ENCODE peak calls at places on chromosomes 2 and 18, in five cellular contexts. V is colonic mucosa, H is astrocyte of the spinal cord, W is tibial artery, C is cardiac muscle cell. G is an unnamed sample.

GRCh38 chr2:120786038-120786437 is 50.4 kb downstream of the GLI2 start:
- DNase-seq in V (no peak), H (no peak), W (no peak), C (no peak), G (no peak)

GRCh38 chr18:23835076-23835475 is 145.8 kb downstream of the LAMA3 start:
- DNase-seq in V (no peak), H (no peak), W (no peak), C (peak; percentile 22), G (peak; percentile 22)

GRCh38 chr2:74585406-74586182 is 31.1 kb downstream of the DOK1 start:
- DNase-seq in V (no peak), H (no peak), W (no peak), C (peak; percentile 33), G (no peak)

GRCh38 chr18:8260319-8260718 is 348.9 kb upstream of the RAB12 start:
- DNase-seq in V (no peak), H (peak; percentile 16), W (no peak), C (peak; percentile 2), G (no peak)

GRCh38 chr2:147108553-147108952 is 736.3 kb upstream of the ACVR2A start:
- DNase-seq in V (no peak), H (peak; percentile 13), W (no peak), C (peak; percentile 27), G (peak; percentile 12)

GRCh38 chr2:173652731-173653426 is 298.2 kb downstream of the CDCA7 start:
- DNase-seq in V (no peak), H (peak; percentile 96), W (no peak), C (peak; percentile 91), G (peak; percentile 94)

GRCh38 chr2:100124746-100125145 is 17.6 kb downstream of the AFF3 start:
- DNase-seq in V (no peak), H (no peak), W (no peak), C (peak; percentile 1), G (peak; percentile 2)

GRCh38 chr2:63658176-63658968 is 69.6 kb downstream of the MDH1 start:
- DNase-seq in V (no peak), H (no peak), W (no peak), C (no peak), G (peak; percentile 50)

GRCh38 chr2:9174771-9175441 is 31.7 kb upstream of the ASAP2 start:
- DNase-seq in V (no peak), H (peak; percentile 84), W (peak; percentile 6), C (peak; percentile 47), G (peak; percentile 61)

GRCh38 chr2:31268344-31268743 is 34.4 kb downstream of the EHD3 start:
- DNase-seq in V (no peak), H (no peak), W (no peak), C (no peak), G (no peak)
- TF ChIP-seq CTCF in V (no peak), H (peak; percentile 14), W (no peak), C (no peak), G (no peak)

DNA sequence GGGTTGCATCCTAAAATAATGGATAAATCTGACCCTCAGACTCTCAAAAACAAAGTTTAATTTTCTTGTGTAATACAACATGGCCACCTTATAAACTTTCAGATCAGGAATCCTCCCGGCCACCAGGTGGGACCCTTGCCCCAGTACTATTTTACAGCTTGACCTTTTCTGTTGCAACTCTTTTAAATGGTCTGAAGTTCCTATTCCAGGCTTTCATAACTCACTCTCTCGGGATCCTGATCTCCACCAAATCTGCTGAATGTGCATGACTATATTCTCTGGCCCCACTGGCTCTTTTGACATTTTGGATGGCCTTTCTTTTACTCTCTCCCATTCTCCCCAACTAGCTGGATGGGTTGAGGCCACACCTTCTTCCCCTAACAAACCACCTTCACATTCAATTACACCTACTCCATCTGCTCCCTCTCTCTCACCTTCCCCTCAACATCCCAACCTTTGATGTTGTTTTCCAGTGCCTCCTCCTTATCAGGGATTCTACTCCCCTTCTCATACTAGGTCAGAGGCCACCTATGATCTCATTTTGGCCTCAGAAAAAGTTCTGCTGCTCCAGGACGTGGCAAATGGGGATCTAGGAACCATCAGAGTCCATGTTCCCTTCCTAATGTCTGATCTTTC is 70.8 kb downstream of the SESTD1 start:
- DNase-seq in V (no peak), H (no peak), W (no peak), C (no peak), G (no peak)
- TF ChIP-seq CTCF in V (no peak), H (no peak), W (no peak), C (no peak), G (no peak)

DNA sequence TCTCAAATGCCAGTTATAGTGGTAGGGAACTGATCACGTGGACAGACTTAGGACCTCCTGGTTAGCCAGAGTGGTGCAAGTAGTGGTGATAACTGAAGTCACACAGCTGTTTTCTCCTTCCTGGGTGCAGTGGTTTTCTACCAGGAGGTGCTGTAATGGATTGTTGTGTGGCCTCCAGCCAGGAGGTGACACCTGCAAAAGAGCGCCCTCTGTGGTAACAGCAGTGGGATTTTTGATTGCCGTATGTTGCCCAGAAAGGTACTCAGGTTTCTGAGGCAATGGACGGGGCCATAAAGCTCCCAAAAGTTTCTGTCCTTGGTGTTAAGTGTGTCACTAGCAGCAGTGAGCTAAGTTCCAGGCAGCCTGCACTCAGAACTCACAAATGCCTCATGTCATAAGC is 1358.1 kb upstream of the DDX18 start:
- DNase-seq in V (no peak), H (no peak), W (no peak), C (no peak), G (no peak)
- TF ChIP-seq CTCF in V (no peak), H (no peak), W (no peak), C (no peak), G (no peak)

DNA sequence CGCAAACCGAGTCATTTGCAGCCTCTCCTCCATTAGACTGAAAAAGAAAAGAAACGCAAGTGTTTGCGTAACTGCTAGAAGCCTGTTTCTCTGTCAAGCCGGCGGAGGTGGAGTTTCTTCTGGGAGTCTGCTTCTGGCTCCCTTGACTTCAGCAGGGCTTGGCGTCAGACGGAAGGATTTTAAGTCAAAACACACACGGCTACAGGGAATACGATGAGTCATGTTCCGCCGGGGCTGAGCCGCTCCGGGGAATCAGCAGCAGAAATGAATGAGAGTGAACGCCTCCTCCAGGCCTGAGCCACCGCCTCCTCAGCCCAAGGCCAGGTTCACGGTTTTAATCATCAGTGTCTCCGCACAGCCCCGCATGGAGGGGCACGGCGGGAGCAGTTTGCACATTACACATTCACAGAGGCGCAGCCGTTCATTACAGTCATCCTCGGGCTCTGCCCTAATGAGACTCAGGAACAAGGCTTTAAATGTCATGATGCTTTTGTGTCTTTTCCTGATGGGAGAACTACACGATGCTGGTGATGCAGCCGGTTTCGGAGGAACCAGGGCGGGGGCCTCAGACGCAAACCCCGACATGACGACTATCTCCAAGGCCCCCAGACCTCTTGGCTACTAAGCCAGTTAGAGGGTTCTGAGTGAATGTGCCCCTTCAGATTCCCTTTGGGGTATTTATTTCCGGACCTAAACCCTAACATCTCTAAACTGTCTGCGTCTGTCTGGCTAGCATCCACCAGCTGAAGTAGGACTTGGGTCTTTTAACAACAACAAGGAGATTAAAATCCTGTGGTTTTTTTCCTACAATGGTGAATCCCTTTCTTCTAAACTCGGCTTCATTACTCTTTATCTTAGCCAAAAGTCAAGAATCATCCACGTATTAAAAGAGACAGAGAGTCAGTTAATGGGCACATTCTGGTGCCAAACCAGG is 11.1 kb upstream of the SCG2 start:
- DNase-seq in V (peak; percentile 52), H (peak; percentile 99), W (peak; percentile 95), C (peak; percentile 99), G (peak; percentile 99)
- TF ChIP-seq CTCF in V (no peak), H (peak; percentile 19), W (no peak), C (peak; percentile 26), G (peak; percentile 17)

DNA sequence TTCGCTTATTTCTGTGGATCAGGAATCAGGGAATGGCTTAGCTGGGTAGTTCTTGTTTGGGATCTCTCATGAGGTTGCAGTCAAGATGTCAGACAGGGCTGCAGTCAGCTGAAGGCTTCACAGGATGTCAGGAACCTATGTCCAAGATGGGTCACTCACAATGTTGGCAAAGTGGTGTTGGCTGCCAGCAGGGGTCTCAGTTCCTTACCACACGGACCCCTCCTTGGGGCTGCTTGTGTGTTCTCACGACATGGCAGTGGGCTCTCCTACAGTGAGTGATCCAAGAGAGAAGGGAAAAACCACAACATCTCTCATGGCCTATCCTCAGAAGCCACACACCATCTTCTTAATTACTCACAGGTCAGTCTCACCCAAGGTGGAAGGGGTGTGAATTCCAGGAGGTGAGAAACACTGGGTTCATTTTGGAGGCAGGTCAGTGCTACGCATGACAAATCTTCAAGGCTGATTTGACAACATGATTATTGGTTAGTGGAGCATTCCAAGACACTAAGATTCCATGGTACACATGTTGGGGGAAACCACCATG is 1.3 kb upstream of the ANTXR1 start:
- DNase-seq in V (no peak), H (no peak), W (no peak), C (no peak), G (no peak)
- TF ChIP-seq CTCF in V (no peak), H (no peak), W (no peak), C (no peak), G (no peak)

DNA sequence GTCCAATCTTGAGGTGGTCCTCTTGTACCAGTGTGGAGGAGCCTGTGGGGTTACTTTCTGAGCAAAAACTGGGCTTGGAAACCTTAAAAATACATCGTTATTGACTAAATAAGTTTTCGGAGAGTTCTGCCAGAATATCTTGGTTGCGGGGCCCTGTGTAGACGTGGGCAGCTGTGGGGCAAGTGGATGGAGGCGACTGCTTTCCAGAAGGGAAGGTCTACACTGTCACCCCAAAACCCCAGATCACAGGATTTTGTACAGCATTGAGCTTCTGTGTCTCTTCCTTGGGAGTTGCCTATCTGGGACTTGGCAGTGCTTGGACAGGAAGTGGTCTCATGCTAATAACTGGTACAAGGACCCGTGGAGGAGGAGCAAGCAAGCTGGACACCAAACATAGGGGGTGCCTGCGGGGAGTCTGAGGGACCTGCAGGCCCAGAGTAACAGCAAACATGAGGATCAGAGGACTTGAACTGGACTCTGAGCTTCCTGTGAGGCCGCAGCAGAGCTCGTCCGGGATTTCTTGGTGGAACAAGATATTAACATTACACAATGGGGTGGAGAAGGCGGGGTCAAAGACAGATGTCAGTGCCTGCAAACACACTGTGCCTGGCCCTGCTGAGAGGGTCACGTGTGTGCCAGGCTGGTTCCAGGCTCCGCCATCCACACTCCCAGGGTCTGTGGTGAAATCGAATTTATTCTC is 48.0 kb upstream of the CTLA4 start:
- DNase-seq in V (no peak), H (no peak), W (no peak), C (no peak), G (no peak)
- TF ChIP-seq CTCF in V (no peak), H (no peak), W (no peak), C (no peak), G (no peak)

GRCh38 chr2:47655563-47655880 is 127.4 kb upstream of the MSH6 start:
- DNase-seq in V (no peak), H (no peak), W (no peak), C (no peak), G (no peak)

GRCh38 chr2:47654790-47655562 is 128.0 kb upstream of the MSH6 start:
- DNase-seq in V (no peak), H (no peak), W (no peak), C (no peak), G (no peak)

GRCh38 chr2:47652041-47652713 is 130.8 kb upstream of the MSH6 start:
- DNase-seq in V (no peak), H (no peak), W (no peak), C (no peak), G (no peak)

GRCh38 chr2:47653036-47653435 is 129.9 kb upstream of the MSH6 start:
- DNase-seq in V (no peak), H (no peak), W (no peak), C (no peak), G (no peak)

GRCh38 chr2:47653909-47654789 is 128.8 kb upstream of the MSH6 start:
- DNase-seq in V (peak; percentile 68), H (no peak), W (no peak), C (peak; percentile 74), G (peak; percentile 62)
- TF ChIP-seq CTCF in V (no peak), H (peak; percentile 52), W (no peak), C (peak; percentile 72), G (peak; percentile 55)

GRCh38 chr2:202376460-202377307 is 557 bp downstream of the BMPR2 start:
- DNase-seq in V (peak; percentile 61), H (no peak), W (peak; percentile 76), C (peak; percentile 54), G (peak; percentile 53)
- TF ChIP-seq CTCF in V (no peak), H (no peak), W (no peak), C (no peak), G (no peak)